ENCODE peak calls at places on chromosome 22, in ten cellular contexts. One of them, this sample, is unnamed.

GRCh38 chr22:47605441-47605840 is 843.0 kb downstream of the TBC1D22A start:
- DNase-seq in prostate gland: no peak
- DNase-seq in heart right ventricle: no peak
- DNase-seq in tibial nerve: no peak
- DNase-seq in cardiac muscle cell: no peak
- DNase-seq in transverse colon: no peak
- DNase-seq in testis: peak
- DNase-seq in heart left ventricle: no peak
- DNase-seq in CD8-positive, alpha-beta T cell: no peak
- DNase-seq in mesendoderm: no peak
- DNase-seq in this sample: no peak

GRCh38 chr22:45868586-45869443 is 108.1 kb downstream of the WNT7B start:
- DNase-seq in prostate gland: no peak
- DNase-seq in heart right ventricle: no peak
- DNase-seq in tibial nerve: no peak
- DNase-seq in cardiac muscle cell: no peak
- DNase-seq in transverse colon: no peak
- DNase-seq in testis: no peak
- DNase-seq in heart left ventricle: no peak
- DNase-seq in CD8-positive, alpha-beta T cell: peak
- DNase-seq in mesendoderm: no peak
- DNase-seq in this sample: no peak

GRCh38 chr22:49968313-49968830 is 7.8 kb downstream of the PIM3 start:
- DNase-seq in prostate gland: no peak
- DNase-seq in heart right ventricle: no peak
- DNase-seq in tibial nerve: no peak
- DNase-seq in cardiac muscle cell: no peak
- DNase-seq in transverse colon: no peak
- DNase-seq in testis: peak
- DNase-seq in heart left ventricle: peak
- DNase-seq in CD8-positive, alpha-beta T cell: peak
- DNase-seq in mesendoderm: no peak
- DNase-seq in this sample: no peak

GRCh38 chr22:16972311-16972710 is 35.7 kb downstream of the GAB4 start:
- DNase-seq in prostate gland: no peak
- DNase-seq in heart right ventricle: no peak
- DNase-seq in tibial nerve: no peak
- DNase-seq in cardiac muscle cell: no peak
- DNase-seq in transverse colon: no peak
- DNase-seq in testis: no peak
- DNase-seq in heart left ventricle: no peak
- DNase-seq in CD8-positive, alpha-beta T cell: no peak
- DNase-seq in mesendoderm: no peak
- DNase-seq in this sample: no peak

GRCh38 chr22:37212174-37212906 is at the start of gene SSTR3:
- DNase-seq in prostate gland: no peak
- DNase-seq in heart right ventricle: no peak
- DNase-seq in tibial nerve: no peak
- DNase-seq in cardiac muscle cell: peak
- DNase-seq in transverse colon: no peak
- DNase-seq in testis: peak
- DNase-seq in heart left ventricle: no peak
- DNase-seq in CD8-positive, alpha-beta T cell: no peak
- DNase-seq in mesendoderm: no peak
- DNase-seq in this sample: no peak

GRCh38 chr22:49867303-49868250 is 13.9 kb downstream of the ZBED4 start:
- DNase-seq in prostate gland: no peak
- DNase-seq in heart right ventricle: no peak
- DNase-seq in tibial nerve: no peak
- DNase-seq in cardiac muscle cell: no peak
- DNase-seq in transverse colon: no peak
- DNase-seq in testis: no peak
- DNase-seq in heart left ventricle: no peak
- DNase-seq in CD8-positive, alpha-beta T cell: no peak
- DNase-seq in mesendoderm: no peak
- DNase-seq in this sample: no peak

GRCh38 chr22:29951675-29952413 is 68.9 kb downstream of the MTMR3 start:
- DNase-seq in prostate gland: no peak
- DNase-seq in heart right ventricle: no peak
- DNase-seq in tibial nerve: no peak
- DNase-seq in cardiac muscle cell: no peak
- DNase-seq in transverse colon: no peak
- DNase-seq in testis: no peak
- DNase-seq in heart left ventricle: no peak
- DNase-seq in CD8-positive, alpha-beta T cell: no peak
- DNase-seq in mesendoderm: no peak
- DNase-seq in this sample: no peak

GRCh38 chr22:37476389-37477329 is 9.5 kb downstream of the MFNG start:
- DNase-seq in prostate gland: no peak
- DNase-seq in heart right ventricle: no peak
- DNase-seq in tibial nerve: no peak
- DNase-seq in cardiac muscle cell: no peak
- DNase-seq in transverse colon: no peak
- DNase-seq in testis: no peak
- DNase-seq in heart left ventricle: no peak
- DNase-seq in CD8-positive, alpha-beta T cell: no peak
- DNase-seq in mesendoderm: no peak
- DNase-seq in this sample: no peak

GRCh38 chr22:41966225-41966606 is 3.0 kb upstream of the SEPTIN3 start:
- DNase-seq in prostate gland: no peak
- DNase-seq in heart right ventricle: no peak
- DNase-seq in tibial nerve: no peak
- DNase-seq in cardiac muscle cell: no peak
- DNase-seq in transverse colon: no peak
- DNase-seq in testis: no peak
- DNase-seq in heart left ventricle: no peak
- DNase-seq in CD8-positive, alpha-beta T cell: no peak
- DNase-seq in mesendoderm: no peak
- DNase-seq in this sample: no peak

GRCh38 chr22:49934144-49934890 is 15.9 kb downstream of the CRELD2 start:
- DNase-seq in prostate gland: peak
- DNase-seq in heart right ventricle: peak
- DNase-seq in tibial nerve: no peak
- DNase-seq in cardiac muscle cell: no peak
- DNase-seq in transverse colon: peak
- DNase-seq in testis: peak
- DNase-seq in heart left ventricle: peak
- DNase-seq in CD8-positive, alpha-beta T cell: no peak
- DNase-seq in mesendoderm: no peak
- DNase-seq in this sample: peak

GRCh38 chr22:44329179-44329796 is 16.5 kb upstream of the SHISAL1 start:
- DNase-seq in prostate gland: no peak
- DNase-seq in heart right ventricle: no peak
- DNase-seq in tibial nerve: no peak
- DNase-seq in cardiac muscle cell: no peak
- DNase-seq in transverse colon: peak
- DNase-seq in testis: no peak
- DNase-seq in heart left ventricle: no peak
- DNase-seq in CD8-positive, alpha-beta T cell: no peak
- DNase-seq in mesendoderm: no peak
- DNase-seq in this sample: no peak

GRCh38 chr22:47101321-47101885 is 339.0 kb downstream of the TBC1D22A start:
- DNase-seq in prostate gland: no peak
- DNase-seq in heart right ventricle: no peak
- DNase-seq in tibial nerve: no peak
- DNase-seq in cardiac muscle cell: no peak
- DNase-seq in transverse colon: no peak
- DNase-seq in testis: no peak
- DNase-seq in heart left ventricle: no peak
- DNase-seq in CD8-positive, alpha-beta T cell: no peak
- DNase-seq in mesendoderm: no peak
- DNase-seq in this sample: no peak

GRCh38 chr22:45512363-45512762 is 9.7 kb downstream of the FBLN1 start:
- DNase-seq in prostate gland: no peak
- DNase-seq in heart right ventricle: no peak
- DNase-seq in tibial nerve: no peak
- DNase-seq in cardiac muscle cell: no peak
- DNase-seq in transverse colon: no peak
- DNase-seq in testis: no peak
- DNase-seq in heart left ventricle: no peak
- DNase-seq in CD8-positive, alpha-beta T cell: no peak
- DNase-seq in mesendoderm: no peak
- DNase-seq in this sample: no peak

GRCh38 chr22:25077056-25077455 is 122.6 kb upstream of the CRYBB3 start:
- DNase-seq in prostate gland: no peak
- DNase-seq in heart right ventricle: no peak
- DNase-seq in tibial nerve: no peak
- DNase-seq in cardiac muscle cell: no peak
- DNase-seq in transverse colon: no peak
- DNase-seq in testis: no peak
- DNase-seq in heart left ventricle: no peak
- DNase-seq in CD8-positive, alpha-beta T cell: no peak
- DNase-seq in mesendoderm: no peak
- DNase-seq in this sample: no peak

GRCh38 chr22:36763576-36763975 is 12.3 kb downstream of the IFT27 start:
- DNase-seq in prostate gland: no peak
- DNase-seq in heart right ventricle: no peak
- DNase-seq in tibial nerve: no peak
- DNase-seq in cardiac muscle cell: no peak
- DNase-seq in transverse colon: no peak
- DNase-seq in testis: no peak
- DNase-seq in heart left ventricle: no peak
- DNase-seq in CD8-positive, alpha-beta T cell: no peak
- DNase-seq in mesendoderm: no peak
- DNase-seq in this sample: no peak

GRCh38 chr22:20957691-20958440 is 9.2 kb upstream of the AIFM3 start:
- DNase-seq in prostate gland: no peak
- DNase-seq in heart right ventricle: no peak
- DNase-seq in tibial nerve: no peak
- DNase-seq in cardiac muscle cell: peak
- DNase-seq in transverse colon: peak
- DNase-seq in testis: no peak
- DNase-seq in heart left ventricle: peak
- DNase-seq in CD8-positive, alpha-beta T cell: no peak
- DNase-seq in mesendoderm: peak
- DNase-seq in this sample: no peak

GRCh38 chr22:43126506-43127165 is 16.1 kb downstream of the BIK start:
- DNase-seq in prostate gland: no peak
- DNase-seq in heart right ventricle: no peak
- DNase-seq in tibial nerve: no peak
- DNase-seq in cardiac muscle cell: no peak
- DNase-seq in transverse colon: peak
- DNase-seq in testis: no peak
- DNase-seq in heart left ventricle: no peak
- DNase-seq in CD8-positive, alpha-beta T cell: no peak
- DNase-seq in mesendoderm: peak
- DNase-seq in this sample: no peak
- H3K27ac ChIP-seq in prostate gland: peak
- H3K27ac ChIP-seq in heart right ventricle: no peak
- H3K27ac ChIP-seq in tibial nerve: peak
- H3K27ac ChIP-seq in cardiac muscle cell: no peak
- H3K27ac ChIP-seq in transverse colon: peak
- H3K27ac ChIP-seq in testis: no peak
- H3K27ac ChIP-seq in heart left ventricle: no peak
- H3K27ac ChIP-seq in CD8-positive, alpha-beta T cell: no peak
- H3K27ac ChIP-seq in mesendoderm: no peak
- H3K27ac ChIP-seq in this sample: no peak

DNA sequence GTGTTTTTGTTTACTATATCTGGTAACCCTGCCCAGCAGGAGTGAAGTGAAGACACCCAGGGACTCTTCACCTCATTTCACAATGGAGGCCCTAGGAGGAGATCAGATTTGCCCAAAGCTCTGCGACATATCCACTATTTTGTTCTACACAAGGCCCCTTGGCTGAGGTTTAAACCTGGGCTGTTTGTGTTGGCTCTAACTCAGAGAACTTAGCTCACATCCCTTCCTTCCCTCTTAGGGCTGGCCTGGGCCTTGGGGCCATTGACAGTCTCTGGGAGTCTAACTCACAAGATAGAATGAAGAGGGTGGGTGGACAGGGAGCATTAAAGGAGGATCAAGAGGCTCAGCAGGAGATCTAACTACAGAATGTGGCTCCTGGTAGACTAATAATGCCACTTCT is 8.2 kb upstream of the PLA2G3 start:
- DNase-seq in prostate gland: no peak
- DNase-seq in heart right ventricle: peak
- DNase-seq in tibial nerve: no peak
- DNase-seq in cardiac muscle cell: no peak
- DNase-seq in transverse colon: no peak
- DNase-seq in testis: no peak
- DNase-seq in heart left ventricle: peak
- DNase-seq in CD8-positive, alpha-beta T cell: no peak
- DNase-seq in mesendoderm: no peak
- DNase-seq in this sample: no peak
- H3K27ac ChIP-seq in prostate gland: peak
- H3K27ac ChIP-seq in heart right ventricle: peak
- H3K27ac ChIP-seq in tibial nerve: no peak
- H3K27ac ChIP-seq in cardiac muscle cell: no peak
- H3K27ac ChIP-seq in transverse colon: peak
- H3K27ac ChIP-seq in testis: no peak
- H3K27ac ChIP-seq in heart left ventricle: peak
- H3K27ac ChIP-seq in CD8-positive, alpha-beta T cell: no peak
- H3K27ac ChIP-seq in mesendoderm: no peak
- H3K27ac ChIP-seq in this sample: peak

GRCh38 chr22:28829358-28830181 is 29.2 kb upstream of the XBP1 start:
- DNase-seq in prostate gland: peak
- DNase-seq in heart right ventricle: peak
- DNase-seq in tibial nerve: peak
- DNase-seq in cardiac muscle cell: peak
- DNase-seq in transverse colon: peak
- DNase-seq in testis: peak
- DNase-seq in heart left ventricle: peak
- DNase-seq in CD8-positive, alpha-beta T cell: peak
- DNase-seq in mesendoderm: peak
- DNase-seq in this sample: peak
- H3K27ac ChIP-seq in prostate gland: peak
- H3K27ac ChIP-seq in heart right ventricle: no peak
- H3K27ac ChIP-seq in tibial nerve: no peak
- H3K27ac ChIP-seq in cardiac muscle cell: peak
- H3K27ac ChIP-seq in transverse colon: no peak
- H3K27ac ChIP-seq in testis: no peak
- H3K27ac ChIP-seq in heart left ventricle: no peak
- H3K27ac ChIP-seq in CD8-positive, alpha-beta T cell: no peak
- H3K27ac ChIP-seq in mesendoderm: no peak
- H3K27ac ChIP-seq in this sample: no peak

DNA sequence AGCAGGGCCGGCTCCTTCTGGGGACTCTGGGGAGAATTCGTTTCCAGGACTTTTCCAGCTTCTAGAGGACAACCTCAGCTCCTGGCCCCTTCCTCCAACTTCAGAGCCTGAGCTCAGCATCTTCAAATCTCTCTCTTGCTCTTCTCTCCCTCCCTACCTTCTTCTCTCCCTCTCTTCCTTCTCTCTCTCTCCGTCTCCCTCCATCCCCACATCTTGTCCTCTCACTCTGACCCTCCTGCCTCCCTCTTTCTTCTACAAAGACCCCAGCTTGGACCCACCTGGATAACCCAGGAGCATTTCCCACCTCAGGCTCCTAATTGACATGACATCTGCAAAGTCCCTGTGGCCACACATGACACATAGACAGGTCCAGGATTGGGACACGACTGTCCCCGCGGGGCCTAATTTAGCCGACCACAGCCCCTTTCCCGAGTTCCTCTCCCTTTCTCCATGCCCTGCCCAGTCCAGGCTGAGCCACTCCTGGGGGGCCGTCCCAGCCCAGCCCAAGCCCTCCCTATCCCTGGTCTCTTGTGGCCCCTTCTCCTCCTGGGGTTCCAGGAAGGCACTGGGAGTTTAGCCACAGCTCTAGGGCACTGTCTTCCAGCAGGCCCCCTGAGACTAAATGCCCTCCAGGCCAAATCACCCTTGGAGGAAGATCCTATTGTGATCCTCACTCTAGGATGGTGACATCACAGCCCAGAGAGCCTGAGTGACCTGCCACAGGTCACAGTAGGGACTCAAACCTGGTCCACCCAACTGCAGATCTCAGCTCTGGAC is 36.9 kb downstream of the IGLL5 start:
- DNase-seq in prostate gland: no peak
- DNase-seq in heart right ventricle: no peak
- DNase-seq in tibial nerve: no peak
- DNase-seq in cardiac muscle cell: no peak
- DNase-seq in transverse colon: no peak
- DNase-seq in testis: no peak
- DNase-seq in heart left ventricle: no peak
- DNase-seq in CD8-positive, alpha-beta T cell: no peak
- DNase-seq in mesendoderm: no peak
- DNase-seq in this sample: no peak
- H3K27ac ChIP-seq in prostate gland: no peak
- H3K27ac ChIP-seq in heart right ventricle: no peak
- H3K27ac ChIP-seq in tibial nerve: no peak
- H3K27ac ChIP-seq in cardiac muscle cell: no peak
- H3K27ac ChIP-seq in transverse colon: no peak
- H3K27ac ChIP-seq in testis: no peak
- H3K27ac ChIP-seq in heart left ventricle: no peak
- H3K27ac ChIP-seq in CD8-positive, alpha-beta T cell: no peak
- H3K27ac ChIP-seq in mesendoderm: no peak
- H3K27ac ChIP-seq in this sample: no peak